ENCODE peak calls at places on chromosomes 13 and 19, in five cellular contexts. Y, H, N, L and B are unnamed samples.
A peak's percentile ranks its signal among the peaks of the same experiment; 100 is the strongest.

GRCh38 chr19:54179921-54180452 is 7.0 kb upstream of the TMC4 start:
- DNase-seq in H (no peak), Y (peak; percentile 71), L (no peak), N (no peak), B (peak; percentile 67)

GRCh38 chr19:29666634-29667389 is 1.6 kb downstream of the PLEKHF1 start:
- DNase-seq in H (peak; percentile 81), Y (peak; percentile 76), L (no peak), N (peak; percentile 70), B (no peak)

GRCh38 chr19:42528354-42529247 is at the start of gene CEACAM1:
- DNase-seq in H (peak; percentile 60), L (no peak), Y (no peak), N (peak; percentile 86), B (no peak)

GRCh38 chr13:70568571-70568970 is 460.3 kb upstream of the KLHL1 start:
- DNase-seq in Y (peak; percentile 66), H (no peak), N (peak; percentile 9), L (no peak), B (no peak)

GRCh38 chr19:5436101-5436947 is 18.9 kb upstream of the ZNRF4 start:
- DNase-seq in L (no peak), N (no peak), Y (no peak), H (no peak), B (no peak)

GRCh38 chr13:110820311-110820710 is 94.6 kb downstream of the ANKRD10 start:
- DNase-seq in N (no peak), Y (no peak), L (no peak), H (no peak), B (no peak)

GRCh38 chr13:40624338-40624737 is 42.1 kb downstream of the FOXO1 start:
- DNase-seq in Y (peak; percentile 19), N (no peak), H (no peak), L (no peak), B (no peak)

GRCh38 chr13:36006347-36006746 is 124.8 kb downstream of the DCLK1 start:
- DNase-seq in N (peak; percentile 10), L (no peak), H (no peak), Y (peak; percentile 76), B (no peak)

GRCh38 chr13:102191951-102192461 is 209.8 kb downstream of the FGF14 start:
- DNase-seq in H (no peak), N (no peak), L (no peak), Y (peak; percentile 92), B (peak; percentile 9)

GRCh38 chr13:93108111-93108581 is 118.5 kb upstream of the GPC6 start:
- DNase-seq in N (no peak), Y (peak; percentile 20), L (no peak), H (no peak), B (no peak)

GRCh38 chr19:12766051-12766521 is 9.3 kb downstream of the HOOK2 start:
- DNase-seq in N (peak; percentile 60), Y (peak; percentile 80), H (peak; percentile 86), L (no peak), B (no peak)

GRCh38 chr13:35855531-35856019 is 275.6 kb downstream of the DCLK1 start:
- DNase-seq in Y (no peak), N (no peak), H (no peak), L (no peak), B (peak; percentile 45)

GRCh38 chr19:47608908-47609879 is at the start of gene BICRA:
- DNase-seq in N (peak; percentile 47), H (peak; percentile 85), Y (peak; percentile 82), L (peak; percentile 42), B (no peak)

GRCh38 chr19:35533822-35534521 is 716 bp downstream of the GAPDHS start:
- DNase-seq in L (no peak), N (no peak), Y (peak; percentile 46), H (no peak), B (no peak)

GRCh38 chr13:65638572-65639168 is 1591.5 kb downstream of the PCDH9 start:
- DNase-seq in Y (peak; percentile 78), L (no peak), H (no peak), N (no peak), B (no peak)

GRCh38 chr19:5172859-5173577 is 167.6 kb downstream of the PTPRS start:
- DNase-seq in N (no peak), Y (peak; percentile 94), L (peak; percentile 32), H (peak; percentile 77), B (peak; percentile 59)

GRCh38 chr13:32427852-32428580 is at the start of gene N4BP2L1:
- DNase-seq in H (peak; percentile 82), Y (peak; percentile 34), N (peak; percentile 80), L (peak; percentile 45), B (no peak)

GRCh38 chr13:71879129-71879535 is 12.1 kb upstream of the DACH1 start:
- DNase-seq in Y (peak; percentile 68), H (no peak), N (peak; percentile 10), L (no peak), B (no peak)

GRCh38 chr13:21638319-21639282 is 32.3 kb upstream of the FGF9 start:
- DNase-seq in Y (peak; percentile 36), N (no peak), H (no peak), L (no peak), B (no peak)

DNA sequence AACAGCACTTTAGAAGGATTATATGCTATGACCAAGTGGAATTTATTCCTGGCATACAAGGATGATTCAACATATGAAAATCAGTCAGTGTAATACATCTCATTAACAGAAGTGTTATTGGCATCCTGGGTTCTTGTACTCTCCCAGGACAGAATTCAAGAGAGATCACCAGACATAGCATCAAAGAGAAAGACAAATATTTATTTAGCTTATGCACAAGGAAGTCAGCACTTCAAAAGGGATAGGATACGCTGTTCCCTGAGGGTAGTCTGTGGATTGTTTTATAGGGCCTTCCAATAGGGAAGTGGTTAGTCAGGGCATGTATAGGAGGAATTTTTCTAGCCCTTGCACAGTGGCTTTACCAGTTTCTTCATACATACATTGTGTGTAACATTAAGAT is 1238.0 kb downstream of the PCDH17 start:
- DNase-seq in Y (no peak), H (no peak), N (no peak), L (no peak), B (no peak)
- TF ChIP-seq CTCF in Y (no peak), H (no peak), N (no peak), L (no peak), B (no peak)

GRCh38 chr19:10688545-10689280 is 12.5 kb upstream of the QTRT1 start:
- DNase-seq in L (no peak), H (no peak), Y (no peak), N (no peak), B (no peak)
- H3K36me3 ChIP-seq in L (peaks cover 73% of the 10 kb centered on the region), H (peaks cover 82% of the 10 kb centered on the region), Y (peaks cover 43% of the 10 kb centered on the region), N (peaks cover 15% of the 10 kb centered on the region), B (peaks cover 11% of the 10 kb centered on the region)

DNA sequence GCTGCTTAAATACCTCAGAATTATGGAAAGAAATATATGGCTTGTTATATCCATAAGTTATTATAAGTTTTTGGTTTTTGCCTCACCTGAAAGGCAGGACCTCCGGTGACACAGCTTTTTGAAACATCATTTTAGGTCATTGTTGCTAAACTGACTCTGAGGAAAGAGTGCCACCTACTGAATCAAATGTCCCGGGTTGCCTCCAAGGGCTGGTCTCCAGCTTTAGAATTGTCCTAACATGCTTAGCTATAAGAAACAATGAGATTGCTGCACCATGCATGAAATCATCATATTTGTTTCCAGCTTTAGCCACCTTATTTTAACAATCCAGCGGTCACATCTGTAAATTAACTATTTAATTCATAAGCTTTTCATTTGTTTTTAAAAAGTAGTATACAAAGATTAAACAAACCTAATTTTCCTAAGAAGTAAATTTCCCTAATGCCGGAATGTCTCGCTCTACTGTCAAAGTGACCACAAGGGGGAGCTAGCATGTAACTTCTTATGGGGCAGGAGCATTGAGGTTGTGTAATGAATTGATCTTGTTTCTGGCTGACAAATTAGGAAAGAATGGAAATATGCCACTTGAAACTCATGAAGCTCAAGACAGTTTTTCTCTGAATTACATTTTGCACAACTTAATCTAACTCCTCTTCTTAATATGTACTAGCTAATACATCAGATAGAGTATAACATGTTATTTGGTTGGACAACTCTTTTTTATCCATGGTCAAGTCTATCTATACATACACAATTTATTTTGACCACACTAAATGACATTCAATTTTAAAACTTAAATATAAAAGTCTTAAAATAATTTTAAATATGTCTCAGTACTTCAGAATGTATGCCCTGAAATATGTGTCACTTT is 6.7 kb upstream of the PCDH17 start:
- DNase-seq in H (no peak), N (no peak), L (no peak), Y (peak; percentile 78), B (peak; percentile 32)
- TF ChIP-seq CTCF in H (peak; percentile 85), N (peak; percentile 26), L (peak; percentile 50), Y (peak; percentile 70), B (peak; percentile 78)

GRCh38 chr19:10797078-10797477 is 38.9 kb downstream of the TMED1 start:
- DNase-seq in Y (no peak), H (no peak), N (no peak), L (no peak), B (no peak)

GRCh38 chr19:10802479-10802878 is 33.5 kb downstream of the TMED1 start:
- DNase-seq in N (no peak), H (no peak), L (no peak), Y (no peak), B (no peak)

GRCh38 chr19:10803252-10803651 is 32.8 kb downstream of the TMED1 start:
- DNase-seq in N (no peak), Y (no peak), L (no peak), H (no peak), B (no peak)

GRCh38 chr19:10797541-10798256 is 38.3 kb downstream of the TMED1 start:
- DNase-seq in N (no peak), H (no peak), Y (no peak), L (no peak), B (no peak)

DNA sequence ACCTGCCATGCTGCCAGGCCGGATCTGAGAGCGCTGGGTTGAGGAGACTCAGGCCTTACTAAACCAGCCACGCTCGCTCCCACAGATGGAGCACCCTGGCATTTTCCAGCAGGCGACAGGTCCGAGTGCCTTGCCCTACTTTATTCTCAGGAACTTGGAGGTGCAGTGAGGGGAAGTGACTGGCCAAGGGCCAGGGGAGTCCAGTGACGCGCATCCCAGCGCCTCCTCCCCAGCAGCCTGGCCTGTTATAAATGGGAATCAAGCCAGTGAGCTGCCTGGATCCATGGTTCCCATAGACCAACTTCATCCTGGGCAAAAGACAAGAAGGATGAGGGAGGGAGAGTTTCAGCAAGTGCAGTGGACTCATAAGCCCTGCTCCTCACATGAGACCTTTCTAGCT is 35.5 kb downstream of the TMED1 start:
- DNase-seq in N (no peak), H (no peak), L (no peak), Y (no peak), B (no peak)
- H3K36me3 ChIP-seq in N (peaks cover 20% of the 10 kb centered on the region), H (peaks cover 89% of the 10 kb centered on the region), L (peaks cover 52% of the 10 kb centered on the region), Y (peaks cover 44% of the 10 kb centered on the region), B (peaks cover 4% of the 10 kb centered on the region)

GRCh38 chr19:44142014-44142523 is 715 bp downstream of the ZNF234 start:
- DNase-seq in H (no peak), N (no peak), Y (peak; percentile 44), L (no peak), B (no peak)

DNA sequence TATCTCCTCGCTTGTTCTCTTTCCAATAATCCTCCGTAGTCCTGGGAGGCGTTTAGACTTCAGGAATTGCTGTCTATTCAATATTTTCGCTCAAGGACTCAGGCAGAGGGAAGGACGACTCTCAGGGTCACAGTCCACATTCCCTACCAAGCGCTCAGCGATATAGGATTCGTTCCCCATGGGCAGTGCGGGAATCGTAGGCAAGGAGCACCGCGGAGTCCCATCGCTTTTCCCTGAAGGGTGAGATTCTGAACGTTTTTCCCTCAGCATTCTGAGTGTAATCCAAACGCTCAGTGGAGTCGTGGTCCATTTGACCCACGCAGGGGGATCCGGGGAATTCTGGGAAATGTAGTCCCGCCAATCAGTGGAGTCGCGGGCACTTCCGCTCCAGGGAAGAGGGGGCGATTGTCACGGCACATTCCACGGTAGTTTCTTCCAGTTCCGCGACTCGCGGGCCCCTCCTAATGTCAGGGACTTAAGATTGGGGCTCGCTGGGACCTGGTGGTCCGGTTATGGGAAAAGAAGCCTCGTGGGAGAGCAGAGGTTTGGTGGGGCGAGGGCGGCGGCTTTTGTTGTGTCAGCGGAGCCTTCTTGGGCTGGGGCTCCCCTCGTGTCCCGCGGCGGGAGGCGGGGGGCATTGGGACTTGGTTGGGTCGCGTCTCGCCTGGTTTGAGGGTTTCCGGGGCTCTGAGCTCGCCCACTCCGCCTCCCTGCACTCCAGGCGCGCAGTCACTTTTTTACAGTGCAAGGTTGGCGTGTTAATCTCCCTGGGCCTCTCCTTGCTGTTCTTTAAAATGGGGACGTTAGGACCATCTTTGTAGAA is at the start of gene ZNF234:
- DNase-seq in L (peak; percentile 44), N (peak; percentile 85), Y (peak; percentile 86), H (peak; percentile 78), B (peak; percentile 55)
- TF ChIP-seq CTCF in L (no peak), N (no peak), Y (no peak), H (no peak), B (no peak)